ENCODE peak calls at places on chromosomes 5 and 9, in five cellular contexts. G is mesendoderm, U is IMR-90, R is H9, A is mesenchymal stem cell. N is an unnamed sample.

GRCh38 chr5:116971131-116971530 is 396.5 kb upstream of the SEMA6A start:
- DNase-seq in G (peak), U (no peak), R (no peak), A (no peak), N (no peak)

GRCh38 chr5:53126514-53126913 is 17.0 kb upstream of the MOCS2 start:
- DNase-seq in G (no peak), U (peak), R (no peak), A (peak), N (no peak)

GRCh38 chr9:89484475-89485404 is 13.2 kb downstream of the SEMA4D start:
- DNase-seq in G (no peak), U (peak), R (peak), A (peak), N (no peak)

GRCh38 chr5:160187091-160187490 is 42.2 kb upstream of the FABP6 start:
- DNase-seq in G (peak), U (no peak), R (peak), A (no peak), N (no peak)

GRCh38 chr9:1125741-1126140 is 75.6 kb downstream of the DMRT2 start:
- DNase-seq in G (no peak), U (peak), R (no peak), A (no peak), N (no peak)

GRCh38 chr5:172477466-172477865 is 23.1 kb upstream of the SH3PXD2B start:
- DNase-seq in G (peak), U (no peak), R (no peak), A (peak), N (no peak)

GRCh38 chr5:39948867-39949468 is 524.2 kb upstream of the DAB2 start:
- DNase-seq in G (peak), U (peak), R (peak), A (peak), N (peak)

GRCh38 chr5:138708761-138709160 is 44.5 kb upstream of the CTNNA1 start:
- DNase-seq in G (no peak), U (no peak), R (no peak), A (no peak), N (no peak)

GRCh38 chr5:58987193-58987592 is 404.3 kb downstream of the RAB3C start:
- DNase-seq in G (no peak), U (peak), R (no peak), A (no peak), N (no peak)

GRCh38 chr9:96818535-96818934 is 35.8 kb downstream of the ZNF782 start:
- DNase-seq in G (peak), U (no peak), R (no peak), A (peak), N (no peak)

GRCh38 chr9:117403848-117404247 is 11.0 kb downstream of the ASTN2 start:
- DNase-seq in G (peak), U (no peak), R (no peak), A (no peak), N (no peak)

GRCh38 chr5:10594591-10595210 is 30.8 kb downstream of the ANKRD33B start:
- DNase-seq in G (peak), U (peak), R (no peak), A (peak), N (no peak)

GRCh38 chr9:19551124-19551929 is 142.5 kb downstream of the ACER2 start:
- DNase-seq in G (peak), U (peak), R (peak), A (peak), N (peak)

GRCh38 chr9:30995951-30996738 is 1388.3 kb upstream of the ACO1 start:
- DNase-seq in G (no peak), U (no peak), R (no peak), A (no peak), N (no peak)

GRCh38 chr5:133440467-133441115 is 171.8 kb downstream of the FSTL4 start:
- DNase-seq in G (no peak), U (no peak), R (no peak), A (no peak), N (no peak)

GRCh38 chr9:6794936-6795335 is 37.2 kb downstream of the KDM4C start:
- DNase-seq in G (no peak), U (no peak), R (no peak), A (no peak), N (no peak)

GRCh38 chr9:91039125-91039834 is 237.7 kb downstream of the SYK start:
- DNase-seq in G (no peak), U (no peak), R (no peak), A (no peak), N (no peak)

GRCh38 chr9:15147471-15147870 is 159.5 kb downstream of the TTC39B start:
- DNase-seq in G (no peak), U (no peak), R (no peak), A (peak), N (no peak)

GRCh38 chr5:143923634-143924265 is 111.8 kb downstream of the HMHB1 start:
- DNase-seq in G (peak), U (peak), R (no peak), A (peak), N (no peak)

GRCh38 chr9:114805670-114806551 is at the start of gene TNFSF15:
- DNase-seq in G (peak), U (peak), R (peak), A (peak), N (no peak)

DNA sequence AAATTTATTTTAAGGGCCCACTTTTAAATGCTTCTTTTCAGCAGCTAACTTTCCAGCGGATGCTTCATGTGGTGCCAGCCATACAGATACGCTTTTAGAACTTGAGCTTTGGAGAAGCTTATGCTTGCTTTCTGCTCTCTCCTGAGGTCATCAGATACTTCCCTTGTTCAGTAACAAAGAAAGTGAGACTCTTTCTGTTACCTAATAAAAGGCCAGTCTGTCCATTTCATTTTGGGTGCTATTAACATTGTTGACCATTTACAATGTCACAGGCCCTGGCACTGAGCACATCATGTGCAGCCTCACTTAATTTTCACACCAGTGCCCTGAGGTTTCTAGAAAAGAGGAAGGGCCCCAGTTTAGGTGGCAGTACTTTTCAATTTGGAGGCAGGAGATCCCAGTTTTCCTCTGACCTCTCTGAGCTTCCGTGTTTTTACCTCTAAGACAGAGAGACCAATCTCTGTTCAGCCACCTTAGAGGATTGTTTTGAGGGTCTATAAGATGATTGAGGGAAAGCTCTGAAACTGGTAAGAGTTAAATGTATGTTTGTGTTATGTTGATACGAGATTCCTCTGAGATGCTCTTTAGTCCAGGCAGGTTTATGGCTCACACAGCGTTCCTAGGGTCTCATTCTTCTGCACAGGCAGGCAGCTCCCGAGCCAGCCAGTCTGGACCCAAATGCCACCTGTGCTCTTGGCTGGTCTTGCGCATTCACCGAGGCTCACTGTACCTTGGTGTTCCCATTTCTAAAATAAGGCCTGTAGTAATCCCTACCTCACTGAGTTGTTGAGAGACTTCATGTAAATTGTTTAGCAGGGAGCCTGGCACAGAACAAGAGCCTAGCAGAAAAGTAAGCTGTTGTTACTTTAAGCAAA is 4.4 kb downstream of the ABL1 start:
- DNase-seq in G (no peak), U (no peak), R (no peak), A (no peak), N (no peak)
- H3K4ac ChIP-seq in G (no peak), U (no peak), R (no peak), A (no peak), N (no peak)

GRCh38 chr5:67493676-67494075 is 297.1 kb upstream of the CD180 start:
- DNase-seq in G (peak), U (no peak), R (peak), A (peak), N (no peak)

GRCh38 chr5:67495072-67495471 is 298.5 kb upstream of the CD180 start:
- DNase-seq in G (no peak), U (no peak), R (no peak), A (no peak), N (no peak)

GRCh38 chr5:67490543-67491321 is 294.1 kb upstream of the CD180 start:
- DNase-seq in G (no peak), U (no peak), R (no peak), A (peak), N (no peak)

GRCh38 chr5:67494186-67494842 is 297.7 kb upstream of the CD180 start:
- DNase-seq in G (no peak), U (no peak), R (no peak), A (no peak), N (no peak)

GRCh38 chr5:67496051-67496450 is 299.5 kb upstream of the CD180 start:
- DNase-seq in G (no peak), U (no peak), R (no peak), A (no peak), N (no peak)
- H3K4ac ChIP-seq in G (no peak), U (no peak), R (no peak), A (no peak), N (no peak)

DNA sequence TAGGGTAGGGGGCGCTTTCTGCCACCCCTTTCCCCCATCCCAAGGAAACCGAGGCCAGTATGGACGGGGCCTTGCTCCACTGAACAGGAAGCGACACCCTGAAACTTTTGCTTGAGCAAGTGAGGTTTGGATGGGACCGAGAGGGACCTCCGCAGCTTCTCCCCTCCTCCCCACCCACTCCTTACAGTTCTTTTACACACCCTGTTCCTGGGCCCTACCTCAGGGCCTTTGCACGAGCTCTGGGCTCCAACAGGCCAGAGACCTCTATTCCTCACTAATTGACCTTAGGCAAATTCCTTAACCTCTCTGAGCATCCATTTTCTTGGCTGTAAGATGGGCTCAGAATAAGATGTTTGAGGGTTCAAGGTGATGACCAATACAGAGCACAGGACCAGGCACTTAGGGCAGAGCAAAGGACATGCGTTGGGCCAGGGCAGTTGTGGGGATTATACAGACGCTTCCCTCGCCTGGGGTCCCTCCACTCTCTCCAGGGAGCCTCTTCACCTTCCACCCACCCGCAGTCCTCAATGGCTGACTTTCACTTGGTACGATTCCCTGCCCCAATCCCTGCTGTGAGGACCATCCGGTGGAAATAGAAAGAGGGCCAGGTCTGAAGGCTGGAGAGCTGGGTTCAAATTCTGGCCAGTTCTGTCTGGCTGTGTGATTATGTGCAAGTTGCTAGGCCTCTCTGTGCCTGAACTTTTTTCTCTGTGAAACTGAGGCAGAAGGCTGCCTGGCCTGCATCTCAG is 206.3 kb upstream of the IER5L start:
- DNase-seq in G (no peak), U (no peak), R (no peak), A (no peak), N (no peak)
- H3K4ac ChIP-seq in G (no peak), U (peak), R (no peak), A (peak), N (no peak)

DNA sequence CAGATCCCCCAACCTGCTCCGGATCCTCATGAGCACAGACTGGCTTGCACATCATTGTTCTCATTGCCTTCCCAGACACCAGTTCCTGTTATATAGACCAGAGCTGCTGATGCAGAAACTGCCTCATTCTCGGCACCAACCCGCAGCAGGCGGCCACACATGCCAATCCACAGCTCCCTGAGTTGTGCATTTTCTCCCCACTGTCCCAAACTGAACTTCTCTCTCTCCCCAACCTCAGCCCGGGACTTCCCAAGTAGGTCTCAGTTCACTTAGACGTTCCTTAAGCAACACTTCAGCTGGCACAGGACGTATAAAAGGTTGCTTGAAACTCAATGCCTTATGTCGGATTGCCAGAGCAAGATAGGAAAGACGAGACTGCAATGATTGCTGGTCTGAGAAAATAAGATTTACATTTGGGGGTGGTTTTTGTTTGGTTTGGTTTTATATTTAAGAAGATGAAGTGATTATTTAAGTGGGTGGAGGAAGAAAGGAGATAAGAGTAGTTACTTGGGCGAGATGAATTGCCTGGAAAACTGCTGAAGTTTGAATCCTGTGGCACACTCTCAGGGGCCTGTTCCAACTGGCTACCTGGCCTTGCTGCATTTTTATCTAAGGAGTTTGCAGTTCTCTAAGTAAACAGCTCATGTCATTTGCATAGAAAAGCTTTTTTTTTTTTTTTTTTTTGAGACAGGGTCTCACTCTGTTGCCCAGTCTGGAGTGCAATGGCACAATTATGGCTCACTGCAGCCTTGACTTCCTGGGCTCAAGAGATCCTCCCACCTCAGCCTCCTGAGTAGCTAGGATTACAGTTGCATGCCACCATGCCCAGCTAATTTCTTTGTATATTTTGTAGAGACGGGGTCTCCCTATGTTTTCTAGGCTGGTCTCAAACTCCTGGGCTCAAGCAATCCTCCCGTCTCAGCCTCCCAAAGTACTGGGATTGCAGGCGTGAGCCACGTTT is 155.4 kb downstream of the GOLPH3 start:
- DNase-seq in G (no peak), U (no peak), R (no peak), A (no peak), N (no peak)
- H3K4ac ChIP-seq in G (no peak), U (no peak), R (no peak), A (peak), N (no peak)

GRCh38 chr9:34045903-34046302 is 2.8 kb downstream of the UBAP2 start:
- DNase-seq in G (no peak), U (no peak), R (no peak), A (no peak), N (no peak)
- H3K4ac ChIP-seq in G (no peak), U (no peak), R (no peak), A (no peak), N (no peak)

GRCh38 chr5:44987026-44987425 is 178.3 kb downstream of the MRPS30 start:
- DNase-seq in G (no peak), U (no peak), R (no peak), A (no peak), N (no peak)
- H3K4ac ChIP-seq in G (no peak), U (no peak), R (no peak), A (no peak), N (no peak)

N was measured in neuronal stem cell.